ENCODE peak calls at places on chromosomes 16 and 17, in four cellular contexts. P, X, U and M are unnamed samples.

GRCh38 chr16:71360378-71360777 is 1.9 kb downstream of the CALB2 start:
- DNase-seq in U (no peak), X (peak), P (peak), M (peak)

GRCh38 chr16:19330801-19331484 is 45.4 kb downstream of the CLEC19A start:
- DNase-seq in X (peak), U (no peak), P (peak), M (no peak)

GRCh38 chr16:31301708-31302400 is 42.1 kb downstream of the ITGAM start:
- DNase-seq in P (peak), X (no peak), U (no peak), M (no peak)

GRCh38 chr16:70160821-70161220 is 12.8 kb upstream of the CLEC18C start:
- DNase-seq in P (no peak), U (peak), X (no peak), M (no peak)

GRCh38 chr16:30948087-30948955 is 547 bp upstream of the ORAI3 start:
- DNase-seq in X (peak), U (peak), P (peak), M (peak)

GRCh38 chr17:39738568-39738901 is 797 bp downstream of the GRB7 start:
- DNase-seq in P (no peak), X (peak), U (no peak), M (no peak)

GRCh38 chr17:41446806-41447205 is 6.0 kb upstream of the KRT38 start:
- DNase-seq in U (no peak), P (peak), X (peak), M (no peak)

GRCh38 chr17:82748756-82749155 is 3.1 kb upstream of the TBCD start:
- DNase-seq in X (no peak), U (no peak), P (no peak), M (no peak)

GRCh38 chr16:78789556-78789955 is 690.1 kb downstream of the WWOX start:
- DNase-seq in U (no peak), X (no peak), P (no peak), M (no peak)

GRCh38 chr16:56203052-56203451 is 11.8 kb downstream of the GNAO1 start:
- DNase-seq in U (no peak), X (no peak), P (peak), M (no peak)

GRCh38 chr16:17457997-17458396 is 12.8 kb downstream of the XYLT1 start:
- DNase-seq in P (no peak), U (no peak), X (no peak), M (no peak)

GRCh38 chr17:30093463-30094147 is 23.0 kb upstream of the NSRP1 start:
- DNase-seq in U (peak), X (peak), P (peak), M (no peak)

GRCh38 chr16:3536851-3537250 is 36.0 kb downstream of the CLUAP1 start:
- DNase-seq in U (no peak), X (no peak), P (no peak), M (no peak)

GRCh38 chr16:3536271-3536671 is 35.5 kb downstream of the CLUAP1 start:
- DNase-seq in X (no peak), P (peak), U (no peak), M (peak)

GRCh38 chr16:3530371-3530914 is 29.6 kb downstream of the CLUAP1 start:
- DNase-seq in U (no peak), X (peak), P (no peak), M (no peak)

GRCh38 chr16:3532741-3533140 is 31.9 kb downstream of the CLUAP1 start:
- DNase-seq in U (no peak), X (no peak), P (no peak), M (no peak)

GRCh38 chr16:3534126-3534525 is 33.3 kb downstream of the CLUAP1 start:
- DNase-seq in P (no peak), U (no peak), X (no peak), M (no peak)
- TF ChIP-seq CTCF in P (no peak), U (no peak), X (no peak), M (no peak)

GRCh38 chr17:49359990-49360795 is 1.9 kb downstream of the ZNF652 start:
- DNase-seq in U (no peak), P (no peak), X (peak), M (no peak)
- H3K27ac ChIP-seq in U (peak), P (peak), X (no peak), M (no peak)

DNA sequence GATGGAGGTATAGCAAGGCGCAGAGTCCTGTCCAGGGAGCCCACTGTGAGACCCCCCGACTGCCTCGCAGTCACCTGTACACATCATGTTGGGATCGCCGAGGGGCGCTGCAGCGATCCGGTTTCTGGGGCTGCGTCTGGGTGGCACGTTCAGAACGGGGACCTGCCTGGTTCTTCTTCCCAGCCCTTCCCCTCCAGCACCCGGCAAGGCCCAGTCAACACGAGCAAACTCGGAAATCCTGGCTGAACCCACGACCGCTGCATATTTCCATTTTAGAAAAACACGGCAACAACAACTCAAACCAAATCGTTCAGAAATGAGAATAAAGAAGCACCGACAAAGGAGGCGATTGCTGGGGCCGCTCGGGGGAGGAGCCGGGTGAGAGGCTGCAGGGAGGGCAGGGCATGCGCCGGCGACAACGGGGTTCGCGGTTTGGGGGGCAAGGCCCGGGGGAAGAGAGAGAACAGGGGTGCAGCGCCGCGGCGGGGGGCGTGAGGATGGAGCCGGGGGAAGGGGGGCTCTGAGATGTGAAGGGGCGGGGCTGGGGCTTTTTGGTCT is 597 bp downstream of the HSDL1 start:
- DNase-seq in U (no peak), X (peak), P (peak), M (no peak)
- TF ChIP-seq CTCF in U (peak), X (peak), P (peak), M (peak)

DNA sequence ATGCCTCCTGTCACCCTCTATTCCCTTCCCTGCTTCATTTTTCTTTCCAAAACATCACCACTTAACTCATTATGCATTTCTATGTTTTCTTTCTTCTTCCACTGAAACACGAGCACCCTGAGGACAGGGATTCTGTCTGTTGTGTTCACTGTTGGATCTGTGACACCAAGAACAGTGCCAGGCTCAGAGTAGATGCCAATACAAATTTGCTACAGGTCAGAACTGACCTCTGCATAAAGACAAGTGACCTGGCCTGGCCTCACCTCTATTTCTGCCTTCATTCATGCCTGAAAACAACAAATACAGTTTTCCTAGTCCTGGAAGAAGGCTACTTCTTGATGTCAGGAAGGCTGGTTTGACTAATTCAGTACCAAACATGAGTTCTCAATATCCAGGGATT is 45.1 kb downstream of the SMPD3 start:
- DNase-seq in U (no peak), X (no peak), P (no peak), M (no peak)
- H3K27ac ChIP-seq in U (no peak), X (no peak), P (no peak), M (no peak)

GRCh38 chr17:54992797-54993639 is 24.5 kb downstream of the STXBP4 start:
- DNase-seq in U (no peak), X (peak), P (peak), M (no peak)
- TF ChIP-seq CTCF in U (peak), X (peak), P (peak), M (peak)

GRCh38 chr17:67629963-67630320 is 87.8 kb upstream of the NOL11 start:
- DNase-seq in U (no peak), X (peak), P (peak), M (no peak)
- H3K27ac ChIP-seq in U (peak), X (peak), P (no peak), M (no peak)